ENCODE peak calls at places on chromosomes 12 and 14, in seven cellular contexts. K, Y, A, W, C, S and N are unnamed samples.

GRCh38 chr14:50763386-50764007 is 67.5 kb downstream of the NIN start:
- DNase-seq in C (no peak), Y (peak; percentile 47), A (no peak), S (no peak), K (no peak), W (no peak), N (no peak)

GRCh38 chr14:61152851-61153364 is 128.2 kb downstream of the TMEM30B start:
- DNase-seq in C (no peak), Y (no peak), K (no peak), S (no peak), W (no peak), A (no peak), N (no peak)

GRCh38 chr12:46450279-46450748 is 77.7 kb upstream of the SLC38A2 start:
- DNase-seq in K (no peak), A (peak; percentile 60), Y (no peak), W (no peak), S (no peak), C (peak; percentile 93), N (peak; percentile 71)

GRCh38 chr12:31204995-31205582 is 120.9 kb downstream of the SINHCAF start:
- DNase-seq in S (no peak), A (no peak), K (peak; percentile 39), Y (no peak), C (no peak), W (no peak), N (no peak)

GRCh38 chr12:119061208-119061796 is 80.0 kb downstream of the SRRM4 start:
- DNase-seq in A (peak; percentile 16), K (peak; percentile 53), C (no peak), S (no peak), Y (no peak), W (no peak), N (no peak)

GRCh38 chr12:130933269-130933995 is 20.3 kb upstream of the ADGRD1 start:
- DNase-seq in S (no peak), C (no peak), W (no peak), A (no peak), Y (no peak), K (no peak), N (peak; percentile 87)

GRCh38 chr12:52480073-52480472 is 6.5 kb upstream of the KRT6C start:
- DNase-seq in K (no peak), C (no peak), S (no peak), Y (no peak), A (no peak), W (no peak), N (no peak)

GRCh38 chr12:2797721-2798418 is 3.1 kb downstream of the FKBP4 start:
- DNase-seq in S (no peak), Y (no peak), K (no peak), W (no peak), A (no peak), C (no peak), N (no peak)

GRCh38 chr14:25953532-25954144 is 644.2 kb downstream of the NOVA1 start:
- DNase-seq in Y (no peak), K (no peak), A (no peak), S (no peak), C (no peak), W (no peak), N (no peak)

GRCh38 chr12:43151406-43152080 is 400.5 kb downstream of the ADAMTS20 start:
- DNase-seq in K (no peak), A (no peak), C (no peak), W (no peak), S (no peak), Y (no peak), N (no peak)

GRCh38 chr14:75711796-75712211 is 50.8 kb downstream of the TTLL5 start:
- DNase-seq in K (no peak), Y (peak; percentile 34), S (no peak), C (peak; percentile 86), A (no peak), W (peak; percentile 72), N (peak; percentile 67)

GRCh38 chr14:72946491-72946890 is 20.2 kb downstream of the DCAF4 start:
- DNase-seq in K (no peak), C (no peak), W (no peak), S (no peak), Y (no peak), A (no peak), N (no peak)

GRCh38 chr12:13024151-13024946 is 19.8 kb upstream of the FAM234B start:
- DNase-seq in C (no peak), K (no peak), W (peak; percentile 45), A (peak; percentile 53), Y (no peak), S (no peak), N (peak; percentile 68)

GRCh38 chr12:112978163-112979081 is at the start of gene OAS2:
- DNase-seq in K (peak; percentile 93), A (no peak), S (peak; percentile 61), C (peak; percentile 82), W (no peak), Y (no peak), N (peak; percentile 86)

GRCh38 chr14:91245029-91245428 is 525 bp upstream of the GPR68 start:
- DNase-seq in C (no peak), W (no peak), Y (no peak), K (no peak), A (no peak), S (peak; percentile 63), N (no peak)

GRCh38 chr12:67919406-67919805 is 69.8 kb upstream of the IFNG-AS1 start:
- DNase-seq in W (no peak), K (no peak), C (no peak), A (no peak), S (no peak), Y (no peak), N (no peak)

GRCh38 chr12:2264622-2265306 is 212.0 kb downstream of the CACNA1C start:
- DNase-seq in W (no peak), A (no peak), Y (peak; percentile 92), C (peak; percentile 75), K (no peak), S (no peak), N (no peak)

GRCh38 chr12:105462841-105463240 is 132.3 kb downstream of the C12orf75 start:
- DNase-seq in W (no peak), K (no peak), Y (no peak), A (no peak), S (no peak), C (no peak), N (no peak)

GRCh38 chr12:105721915-105722314 is 391.4 kb downstream of the C12orf75 start:
- DNase-seq in W (no peak), S (no peak), A (no peak), K (no peak), Y (no peak), C (no peak), N (no peak)

GRCh38 chr12:12336511-12336910 is 13.5 kb downstream of the MANSC1 start:
- DNase-seq in Y (no peak), A (no peak), W (no peak), C (no peak), K (no peak), S (no peak), N (no peak)

GRCh38 chr12:78155546-78155945 is 324.9 kb downstream of the NAV3 start:
- DNase-seq in A (no peak), Y (no peak), S (no peak), K (no peak), C (no peak), W (no peak), N (no peak)

GRCh38 chr12:6688543-6688999 is 604 bp downstream of the ZNF384 start:
- DNase-seq in K (peak; percentile 69), S (peak; percentile 18), W (peak; percentile 92), A (peak; percentile 58), Y (no peak), C (no peak), N (no peak)

DNA sequence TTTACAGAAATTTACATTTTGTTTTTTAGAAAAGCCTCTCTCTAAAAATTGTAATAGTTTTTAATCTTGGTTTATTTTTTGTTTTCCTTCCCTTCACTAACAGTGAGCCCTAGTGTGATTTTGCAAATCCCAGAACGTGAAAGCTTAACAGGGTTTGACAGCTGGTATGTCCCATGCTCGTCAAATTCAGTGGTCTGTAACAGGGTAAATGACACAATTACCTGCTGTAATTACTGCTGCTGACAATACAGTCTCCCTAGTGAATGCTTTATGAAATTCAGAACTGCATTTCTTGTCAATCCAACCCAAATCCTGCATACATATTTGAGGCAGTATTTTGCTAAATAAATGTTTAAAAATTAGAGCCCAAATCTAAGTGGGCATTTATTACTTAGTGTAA is 249.2 kb downstream of the NELL2 start:
- DNase-seq in S (no peak), K (no peak), W (no peak), A (no peak), Y (no peak), C (no peak), N (no peak)
- H3K27ac ChIP-seq in S (no peak overlapping the region), K (no peak overlapping the region), W (no peak overlapping the region), A (no peak overlapping the region), Y (no peak overlapping the region), C (no peak overlapping the region), N (no peak overlapping the region)

GRCh38 chr12:57462307-57463253 is 3.0 kb downstream of the GLI1 start:
- DNase-seq in Y (no peak), C (peak; percentile 93), W (peak; percentile 98), A (peak; percentile 92), S (peak; percentile 80), K (peak; percentile 94), N (peak; percentile 88)
- H3K27ac ChIP-seq in Y (peak overlapping the region; percentile 85), C (peak overlapping the region; percentile 70), W (peak overlapping the region; percentile 92), A (no peak overlapping the region), S (no peak overlapping the region), K (peak overlapping the region; percentile 67), N (peak overlapping the region; percentile 72)

GRCh38 chr12:101852998-101853397 is 22.2 kb upstream of the GNPTAB start:
- DNase-seq in A (no peak), K (no peak), C (no peak), W (no peak), S (no peak), Y (no peak), N (no peak)

GRCh38 chr12:101857043-101857558 is 20.3 kb upstream of the DRAM1 start:
- DNase-seq in S (no peak), Y (no peak), A (peak; percentile 48), K (no peak), W (no peak), C (no peak), N (no peak)

GRCh38 chr12:101854747-101855146 is 22.6 kb upstream of the DRAM1 start:
- DNase-seq in C (no peak), W (no peak), Y (no peak), K (peak; percentile 76), S (no peak), A (peak; percentile 60), N (no peak)

GRCh38 chr12:101855364-101855884 is 22.0 kb upstream of the DRAM1 start:
- DNase-seq in S (no peak), A (peak; percentile 61), C (no peak), Y (no peak), W (no peak), K (no peak), N (no peak)

GRCh38 chr12:101856030-101856429 is 21.4 kb upstream of the DRAM1 start:
- DNase-seq in A (peak; percentile 56), W (no peak), Y (no peak), K (no peak), S (no peak), C (no peak), N (no peak)
- H3K27ac ChIP-seq in A (peak overlapping the region; percentile 75), W (peak overlapping the region; percentile 33), Y (no peak overlapping the region), K (no peak overlapping the region), S (no peak overlapping the region), C (no peak overlapping the region), N (no peak overlapping the region)

DNA sequence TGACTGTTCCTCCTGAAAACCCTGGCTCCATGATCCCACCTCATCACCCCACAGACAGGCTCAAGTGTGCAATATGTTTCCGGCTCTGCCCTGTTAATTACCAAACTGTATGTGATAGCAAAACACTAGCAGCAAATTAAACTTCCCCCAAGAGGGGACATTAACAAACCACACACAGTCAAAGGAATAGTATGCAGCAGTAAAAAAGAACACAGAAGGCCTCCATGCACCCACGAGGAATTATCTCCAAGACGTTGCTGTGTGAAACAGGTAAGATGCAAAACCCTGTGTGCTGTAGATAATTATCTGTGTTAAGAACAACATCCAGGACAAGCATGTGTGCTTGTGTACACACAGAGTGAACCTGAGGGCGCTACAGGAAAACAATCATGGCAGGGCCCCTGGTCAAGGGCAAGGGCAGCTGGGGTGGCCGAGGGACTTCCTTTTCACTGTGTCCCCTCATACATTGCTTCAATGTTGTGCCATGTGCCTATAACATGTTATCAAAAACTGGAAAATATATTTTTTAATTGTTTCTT is 35.8 kb downstream of the ITPK1 start:
- DNase-seq in A (no peak), W (no peak), Y (no peak), C (no peak), K (no peak), S (no peak), N (no peak)
- H3K27ac ChIP-seq in A (no peak overlapping the region), W (no peak overlapping the region), Y (no peak overlapping the region), C (no peak overlapping the region), K (no peak overlapping the region), S (no peak overlapping the region), N (no peak overlapping the region)